ENCODE peak calls at places on chromosomes 12 and 14, in nine cellular contexts. J is mammary epithelial cell, P is neural progenitor cell, B is mesendoderm, R is fibroblast of lung, X is OCI-LY7, H is HCT116, G is IMR-90, S is hepatocyte. Z is an unnamed sample.

GRCh38 chr14:70192915-70193314 is 4.2 kb upstream of the SLC8A3 start:
- DNase-seq in S (no peak), X (no peak), P (peak; percentile 15), H (no peak), R (no peak), B (peak; percentile 45), G (no peak), J (no peak), Z (peak; percentile 5)

GRCh38 chr12:4855121-4855924 is 54.4 kb upstream of the KCNA1 start:
- DNase-seq in G (peak; percentile 72), R (peak; percentile 61), P (peak; percentile 87), X (peak; percentile 85), H (peak; percentile 69), B (peak; percentile 92), J (peak; percentile 66), S (peak; percentile 91), Z (peak; percentile 75)

GRCh38 chr12:65892905-65893304 is 68.6 kb downstream of the HMGA2 start:
- DNase-seq in S (no peak), X (no peak), G (peak; percentile 87), J (peak; percentile 57), P (no peak), R (peak; percentile 83), H (no peak), B (no peak), Z (no peak)

GRCh38 chr12:11856971-11857370 is 207.5 kb downstream of the ETV6 start:
- DNase-seq in B (no peak), G (no peak), H (no peak), S (no peak), X (no peak), P (no peak), R (no peak), J (peak; percentile 96), Z (no peak)

GRCh38 chr14:38297681-38298080 is 41.8 kb upstream of the CLEC14A start:
- DNase-seq in J (no peak), B (no peak), R (peak; percentile 44), H (no peak), S (no peak), G (peak; percentile 71), X (no peak), P (no peak), Z (no peak)

GRCh38 chr12:127245437-127245836 is 1021.5 kb upstream of the TMEM132C start:
- DNase-seq in J (peak; percentile 77), H (no peak), X (no peak), R (peak; percentile 69), G (peak; percentile 59), P (no peak), S (no peak), B (no peak), Z (no peak)

GRCh38 chr12:101696477-101697196 is 803 bp upstream of the CHPT1 start:
- DNase-seq in X (peak; percentile 31), P (no peak), B (no peak), J (no peak), H (no peak), S (peak; percentile 73), R (no peak), G (no peak), Z (no peak)

GRCh38 chr14:67251573-67252226 is 10.5 kb downstream of the PALS1 start:
- DNase-seq in B (peak; percentile 37), S (no peak), G (peak; percentile 70), X (no peak), H (no peak), J (peak; percentile 56), P (peak; percentile 25), R (peak; percentile 84), Z (no peak)

GRCh38 chr12:109707470-109707821 is 6.2 kb upstream of the FAM222A start:
- DNase-seq in P (no peak), B (no peak), G (no peak), J (no peak), X (no peak), R (no peak), S (no peak), H (no peak), Z (no peak)

GRCh38 chr14:94904636-94905035 is 134.7 kb upstream of the GSC start:
- DNase-seq in G (peak; percentile 34), P (peak; percentile 32), H (no peak), S (no peak), J (no peak), R (peak; percentile 67), B (peak; percentile 65), X (no peak), Z (no peak)

GRCh38 chr14:67837011-67837624 is 17.5 kb downstream of the RAD51B start:
- DNase-seq in X (peak; percentile 79), S (peak; percentile 85), G (peak; percentile 88), H (peak; percentile 72), B (peak; percentile 77), R (peak; percentile 83), J (peak; percentile 69), P (peak; percentile 74), Z (peak; percentile 68)

GRCh38 chr12:68445836-68446235 is 113.7 kb upstream of the MDM1 start:
- DNase-seq in B (no peak), H (no peak), P (no peak), J (no peak), X (no peak), S (no peak), G (peak; percentile 51), R (no peak), Z (no peak)

GRCh38 chr14:99143793-99144192 is 128.2 kb downstream of the BCL11B start:
- DNase-seq in B (peak; percentile 98), S (no peak), P (no peak), G (no peak), H (peak; percentile 54), R (no peak), J (no peak), X (no peak), Z (peak; percentile 27)

GRCh38 chr12:12734561-12735071 is 17.4 kb downstream of the CDKN1B start:
- DNase-seq in J (no peak), S (no peak), X (no peak), R (peak; percentile 87), H (no peak), P (no peak), G (peak; percentile 75), B (no peak), Z (no peak)

GRCh38 chr12:106428379-106428778 is 70.8 kb downstream of the POLR3B start:
- DNase-seq in B (no peak), H (no peak), P (no peak), X (no peak), R (peak; percentile 64), G (peak; percentile 52), S (no peak), J (no peak), Z (no peak)

GRCh38 chr14:100711117-100711462 is 15.6 kb upstream of the DLK1 start:
- DNase-seq in B (no peak), J (no peak), S (no peak), P (no peak), H (no peak), R (no peak), G (no peak), X (no peak), Z (no peak)

GRCh38 chr14:100709956-100710284 is 16.8 kb upstream of the DLK1 start:
- DNase-seq in R (no peak), S (no peak), G (no peak), J (no peak), B (no peak), X (no peak), H (no peak), P (no peak), Z (no peak)

GRCh38 chr14:100711493-100711892 is 15.2 kb upstream of the DLK1 start:
- DNase-seq in B (no peak), X (no peak), H (no peak), R (no peak), S (no peak), J (no peak), G (no peak), P (no peak), Z (no peak)

GRCh38 chr14:100709252-100709955 is 17.3 kb upstream of the DLK1 start:
- DNase-seq in G (peak; percentile 10), R (peak; percentile 29), X (no peak), H (no peak), J (no peak), S (peak; percentile 73), B (peak; percentile 70), P (peak; percentile 75), Z (peak; percentile 46)

GRCh38 chr14:100710391-100711116 is 16.1 kb upstream of the DLK1 start:
- DNase-seq in J (no peak), P (no peak), X (no peak), R (no peak), G (no peak), B (no peak), S (no peak), H (no peak), Z (no peak)
- H3K27ac ChIP-seq in J (no peak overlapping the region), P (no peak overlapping the region), X (no peak overlapping the region), R (no peak overlapping the region), G (no peak overlapping the region), B (no peak overlapping the region), S (peak overlapping the region; percentile 97), H (no peak overlapping the region), Z (no peak overlapping the region)

DNA sequence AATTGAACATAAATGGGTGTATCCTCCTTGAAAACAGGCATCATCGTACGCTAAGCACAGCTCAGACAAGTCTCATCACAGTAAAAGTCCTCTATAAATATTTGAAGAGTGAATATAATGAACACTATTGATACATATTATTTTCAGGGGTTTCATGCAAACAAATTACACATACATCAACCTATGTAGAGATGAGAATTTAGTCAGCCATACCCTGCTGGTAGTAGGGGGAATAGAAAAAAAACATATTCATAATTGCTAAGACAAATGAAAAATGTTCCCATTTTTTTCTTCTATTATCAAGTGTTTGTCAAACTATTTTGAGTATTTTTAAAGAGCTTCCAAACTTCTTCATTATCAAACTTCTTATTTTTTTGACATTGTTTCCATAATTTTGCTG is 205.6 kb upstream of the SOX5 start:
- DNase-seq in J (no peak), G (no peak), S (no peak), P (no peak), X (no peak), R (no peak), B (no peak), H (no peak), Z (no peak)
- H3K4me2 ChIP-seq in J (no peak overlapping the region), G (no peak overlapping the region), S (no peak overlapping the region), P (no peak overlapping the region), X (no peak overlapping the region), R (no peak overlapping the region), B (no peak overlapping the region), H (no peak overlapping the region), Z (no peak overlapping the region)

GRCh38 chr12:3046441-3047200 is 30.6 kb upstream of the TSPAN9 start:
- DNase-seq in S (no peak), X (no peak), P (no peak), J (no peak), G (no peak), R (peak; percentile 16), B (no peak), H (no peak), Z (no peak)
- H3K27ac ChIP-seq in S (no peak overlapping the region), X (no peak overlapping the region), P (no peak overlapping the region), J (no peak overlapping the region), G (no peak overlapping the region), R (no peak overlapping the region), B (no peak overlapping the region), H (no peak overlapping the region), Z (no peak overlapping the region)

DNA sequence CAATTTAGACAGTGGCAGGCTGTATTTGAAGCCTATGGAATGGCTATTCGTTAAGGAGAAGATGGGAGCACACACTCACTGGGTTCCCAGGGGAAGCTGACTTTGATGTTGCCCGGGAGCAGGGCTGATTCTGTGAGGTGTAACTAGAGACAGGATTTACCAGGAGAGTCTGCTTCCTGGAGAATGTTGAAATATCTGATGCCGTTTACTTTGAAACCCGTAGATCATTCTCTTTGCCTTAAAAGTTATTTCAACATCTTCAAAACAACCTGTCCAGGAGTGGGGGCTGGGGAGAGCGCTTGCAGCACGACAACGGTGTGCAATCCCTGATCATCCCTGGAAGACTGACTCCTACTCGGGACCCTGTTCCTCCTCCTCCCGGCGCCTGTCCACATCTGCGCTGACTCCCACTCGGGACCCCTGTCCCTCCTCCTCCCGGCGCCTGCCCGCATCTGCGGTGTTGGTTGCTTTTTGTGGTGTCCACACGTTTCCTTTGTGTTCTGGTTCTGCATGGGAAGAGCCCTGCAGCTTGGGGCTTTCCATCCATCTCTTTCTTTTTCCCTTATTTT is 72.6 kb downstream of the AACS start:
- DNase-seq in B (no peak), H (no peak), X (no peak), P (no peak), R (no peak), J (no peak), S (no peak), G (no peak), Z (no peak)
- H3K4me2 ChIP-seq in B (no peak overlapping the region), H (no peak overlapping the region), X (no peak overlapping the region), P (no peak overlapping the region), R (no peak overlapping the region), J (no peak overlapping the region), S (no peak overlapping the region), G (no peak overlapping the region), Z (no peak overlapping the region)

Z was measured in DND-41.